ENCODE peak calls at places on chromosome 11, in five cellular contexts. One of them, this sample, is unnamed.

GRCh38 chr11:76621866-76622265 is 48.7 kb downstream of the LRRC32 start:
- DNase-seq in small intestine: no peak
- DNase-seq in SK-N-SH: no peak
- DNase-seq in keratinocyte: no peak
- DNase-seq in dorsolateral prefrontal cortex: no peak
- DNase-seq in this sample: no peak

GRCh38 chr11:68677432-68677831 is 6.9 kb upstream of the GAL start:
- DNase-seq in small intestine: no peak
- DNase-seq in keratinocyte: no peak
- DNase-seq in SK-N-SH: peak
- DNase-seq in dorsolateral prefrontal cortex: peak
- DNase-seq in this sample: no peak

GRCh38 chr11:98069861-98070260 is 950.9 kb upstream of the CNTN5 start:
- DNase-seq in keratinocyte: no peak
- DNase-seq in dorsolateral prefrontal cortex: no peak
- DNase-seq in small intestine: no peak
- DNase-seq in SK-N-SH: no peak
- DNase-seq in this sample: no peak

GRCh38 chr11:46250071-46251052 is 27.1 kb upstream of the CREB3L1 start:
- DNase-seq in SK-N-SH: no peak
- DNase-seq in small intestine: peak
- DNase-seq in keratinocyte: no peak
- DNase-seq in dorsolateral prefrontal cortex: no peak
- DNase-seq in this sample: no peak

GRCh38 chr11:35649984-35650383 is 12.6 kb upstream of the TRIM44 start:
- DNase-seq in small intestine: no peak
- DNase-seq in SK-N-SH: no peak
- DNase-seq in keratinocyte: peak
- DNase-seq in dorsolateral prefrontal cortex: no peak
- DNase-seq in this sample: no peak

GRCh38 chr11:7749456-7749855 is 43.2 kb upstream of the OVCH2 start:
- DNase-seq in dorsolateral prefrontal cortex: no peak
- DNase-seq in SK-N-SH: no peak
- DNase-seq in keratinocyte: no peak
- DNase-seq in small intestine: no peak
- DNase-seq in this sample: no peak

GRCh38 chr11:90189011-90189410 is 33.8 kb downstream of the CHORDC1 start:
- DNase-seq in small intestine: no peak
- DNase-seq in keratinocyte: no peak
- DNase-seq in dorsolateral prefrontal cortex: no peak
- DNase-seq in SK-N-SH: no peak
- DNase-seq in this sample: no peak

GRCh38 chr11:20342347-20343279 is 20.9 kb upstream of the HTATIP2 start:
- DNase-seq in dorsolateral prefrontal cortex: peak
- DNase-seq in keratinocyte: no peak
- DNase-seq in SK-N-SH: no peak
- DNase-seq in small intestine: no peak
- DNase-seq in this sample: no peak

GRCh38 chr11:45647786-45648185 is 17.6 kb downstream of the CHST1 start:
- DNase-seq in keratinocyte: no peak
- DNase-seq in small intestine: no peak
- DNase-seq in SK-N-SH: no peak
- DNase-seq in dorsolateral prefrontal cortex: no peak
- DNase-seq in this sample: no peak

GRCh38 chr11:128294001-128294684 is 293.2 kb downstream of the ETS1 start:
- DNase-seq in keratinocyte: no peak
- DNase-seq in small intestine: no peak
- DNase-seq in dorsolateral prefrontal cortex: no peak
- DNase-seq in SK-N-SH: no peak
- DNase-seq in this sample: no peak

GRCh38 chr11:102139081-102139498 is 28.8 kb downstream of the YAP1 start:
- DNase-seq in small intestine: no peak
- DNase-seq in keratinocyte: peak
- DNase-seq in SK-N-SH: no peak
- DNase-seq in dorsolateral prefrontal cortex: no peak
- DNase-seq in this sample: no peak

GRCh38 chr11:66686100-66686785 is 8.6 kb upstream of the RBM4B start:
- DNase-seq in dorsolateral prefrontal cortex: no peak
- DNase-seq in SK-N-SH: no peak
- DNase-seq in keratinocyte: peak
- DNase-seq in small intestine: no peak
- DNase-seq in this sample: no peak

GRCh38 chr11:64632237-64632636 is 41.2 kb downstream of the SLC22A12 start:
- DNase-seq in SK-N-SH: no peak
- DNase-seq in dorsolateral prefrontal cortex: no peak
- DNase-seq in small intestine: no peak
- DNase-seq in keratinocyte: no peak
- DNase-seq in this sample: no peak
- H3K27ac ChIP-seq in SK-N-SH: no peak
- H3K27ac ChIP-seq in dorsolateral prefrontal cortex: peak
- H3K27ac ChIP-seq in small intestine: no peak
- H3K27ac ChIP-seq in keratinocyte: no peak
- H3K27ac ChIP-seq in this sample: no peak

GRCh38 chr11:86550757-86551156 is 121.7 kb downstream of the ME3 start:
- DNase-seq in SK-N-SH: no peak
- DNase-seq in small intestine: no peak
- DNase-seq in keratinocyte: no peak
- DNase-seq in dorsolateral prefrontal cortex: no peak
- DNase-seq in this sample: no peak
- H3K27ac ChIP-seq in SK-N-SH: no peak
- H3K27ac ChIP-seq in small intestine: peak
- H3K27ac ChIP-seq in keratinocyte: no peak
- H3K27ac ChIP-seq in dorsolateral prefrontal cortex: no peak
- H3K27ac ChIP-seq in this sample: peak

GRCh38 chr11:29320196-29320595 is 696.6 kb downstream of the KCNA4 start:
- DNase-seq in SK-N-SH: no peak
- DNase-seq in dorsolateral prefrontal cortex: no peak
- DNase-seq in keratinocyte: no peak
- DNase-seq in small intestine: no peak
- DNase-seq in this sample: no peak

GRCh38 chr11:29319231-29319630 is 697.6 kb downstream of the KCNA4 start:
- DNase-seq in SK-N-SH: no peak
- DNase-seq in dorsolateral prefrontal cortex: no peak
- DNase-seq in small intestine: no peak
- DNase-seq in keratinocyte: no peak
- DNase-seq in this sample: no peak

GRCh38 chr11:29321293-29322132 is 695.3 kb downstream of the KCNA4 start:
- DNase-seq in small intestine: peak
- DNase-seq in keratinocyte: no peak
- DNase-seq in dorsolateral prefrontal cortex: no peak
- DNase-seq in SK-N-SH: no peak
- DNase-seq in this sample: no peak

GRCh38 chr11:29317669-29318068 is 699.2 kb downstream of the KCNA4 start:
- DNase-seq in small intestine: no peak
- DNase-seq in SK-N-SH: no peak
- DNase-seq in dorsolateral prefrontal cortex: no peak
- DNase-seq in keratinocyte: no peak
- DNase-seq in this sample: no peak

GRCh38 chr11:29318134-29318845 is 698.5 kb downstream of the KCNA4 start:
- DNase-seq in SK-N-SH: no peak
- DNase-seq in small intestine: no peak
- DNase-seq in dorsolateral prefrontal cortex: no peak
- DNase-seq in keratinocyte: no peak
- DNase-seq in this sample: no peak
- H3K27ac ChIP-seq in SK-N-SH: no peak
- H3K27ac ChIP-seq in small intestine: no peak
- H3K27ac ChIP-seq in dorsolateral prefrontal cortex: no peak
- H3K27ac ChIP-seq in keratinocyte: no peak
- H3K27ac ChIP-seq in this sample: no peak

DNA sequence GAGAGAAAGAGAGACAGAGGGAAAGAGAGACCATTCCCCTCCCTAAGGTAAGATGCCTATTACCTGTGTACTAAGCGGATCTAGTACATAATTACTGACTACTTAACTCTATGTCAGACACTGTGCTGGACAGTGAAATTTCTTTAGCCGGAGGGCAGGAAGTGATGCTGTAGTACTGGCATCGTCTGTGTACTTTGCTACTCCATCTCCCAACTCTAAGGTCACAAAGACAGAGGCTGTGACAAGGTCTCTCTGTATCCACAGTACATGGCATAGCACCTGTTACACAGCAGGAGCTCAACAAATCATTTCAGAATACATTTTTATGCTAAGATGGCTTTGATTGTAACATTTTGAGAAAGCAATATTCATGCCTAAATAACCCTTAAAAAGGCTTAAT is 9.0 kb downstream of the BLID start:
- DNase-seq in small intestine: no peak
- DNase-seq in SK-N-SH: no peak
- DNase-seq in keratinocyte: no peak
- DNase-seq in dorsolateral prefrontal cortex: no peak
- DNase-seq in this sample: no peak
- H3K27ac ChIP-seq in small intestine: no peak
- H3K27ac ChIP-seq in SK-N-SH: no peak
- H3K27ac ChIP-seq in keratinocyte: no peak
- H3K27ac ChIP-seq in dorsolateral prefrontal cortex: peak
- H3K27ac ChIP-seq in this sample: no peak